ENCODE peak calls at places on chromosomes 2 and 18, in four cellular contexts. One of them, this sample, is unnamed.

GRCh38 chr18:27778441-27778840 is 398.5 kb downstream of the CDH2 start:
- DNase-seq in left colon: no peak
- DNase-seq in T-cell: no peak
- DNase-seq in NCI-H2081: peak; percentile 37
- DNase-seq in this sample: no peak

GRCh38 chr2:54708584-54709340 is 14.7 kb upstream of the EML6 start:
- DNase-seq in NCI-H2081: no peak
- DNase-seq in left colon: peak; percentile 66
- DNase-seq in T-cell: peak; percentile 17
- DNase-seq in this sample: no peak

GRCh38 chr2:126681505-126681904 is 25.5 kb downstream of the GYPC start:
- DNase-seq in left colon: no peak
- DNase-seq in NCI-H2081: no peak
- DNase-seq in T-cell: no peak
- DNase-seq in this sample: no peak

GRCh38 chr2:178764097-178764496 is 43.1 kb downstream of the TTN start:
- DNase-seq in left colon: no peak
- DNase-seq in NCI-H2081: no peak
- DNase-seq in T-cell: no peak
- DNase-seq in this sample: no peak

GRCh38 chr2:182858671-182859070 is 7.8 kb downstream of the FRZB start:
- DNase-seq in left colon: no peak
- DNase-seq in T-cell: no peak
- DNase-seq in NCI-H2081: no peak
- DNase-seq in this sample: no peak

GRCh38 chr18:79588636-79589481 is 90.7 kb upstream of the CTDP1 start:
- DNase-seq in T-cell: no peak
- DNase-seq in left colon: peak; percentile 54
- DNase-seq in NCI-H2081: no peak
- DNase-seq in this sample: no peak

GRCh38 chr2:118987886-118988285 is 45.9 kb downstream of the MARCO start:
- DNase-seq in T-cell: no peak
- DNase-seq in NCI-H2081: no peak
- DNase-seq in left colon: no peak
- DNase-seq in this sample: no peak

GRCh38 chr18:63143246-63143847 is 176.2 kb downstream of the BCL2 start:
- DNase-seq in left colon: no peak
- DNase-seq in T-cell: no peak
- DNase-seq in NCI-H2081: no peak
- DNase-seq in this sample: no peak

GRCh38 chr2:144648837-144649485 is 129.0 kb upstream of the ZEB2 start:
- DNase-seq in T-cell: no peak
- DNase-seq in left colon: no peak
- DNase-seq in NCI-H2081: no peak
- DNase-seq in this sample: no peak

GRCh38 chr18:46481847-46482245 is 175.2 kb downstream of the LOXHD1 start:
- DNase-seq in NCI-H2081: no peak
- DNase-seq in left colon: no peak
- DNase-seq in T-cell: no peak
- DNase-seq in this sample: no peak

GRCh38 chr18:23239885-23240608 is 104.8 kb downstream of the CABLES1 start:
- DNase-seq in left colon: no peak
- DNase-seq in T-cell: no peak
- DNase-seq in NCI-H2081: no peak
- DNase-seq in this sample: no peak

This sample was measured in NCI-H2171.